ENCODE peak calls at places on chromosomes 5 and 9, in nine cellular contexts. T is stomach, J is spleen, Y is suprapubic skin, V is transverse colon, H is K562, O is breast epithelium, P is HCT116, F is esophagus muscularis mucosa. U is an unnamed sample.

GRCh38 chr9:69176446-69177135 is 2.5 kb downstream of the TJP2 start:
- DNase-seq in T (no peak), J (no peak), Y (no peak), V (peak; percentile 15), H (no peak), O (no peak), P (no peak), F (no peak), U (no peak)

GRCh38 chr5:98581416-98581999 is 192.0 kb upstream of the RGMB start:
- DNase-seq in T (no peak), J (no peak), Y (no peak), V (no peak), H (no peak), O (no peak), P (no peak), F (no peak), U (no peak)

GRCh38 chr9:100477221-100477620 is 4.3 kb downstream of the TMEFF1 start:
- DNase-seq in T (no peak), J (no peak), Y (no peak), V (no peak), H (no peak), O (no peak), P (no peak), F (no peak), U (no peak)

GRCh38 chr5:81779125-81779934 is 28.4 kb upstream of the SSBP2 start:
- DNase-seq in T (peak; percentile 81), J (peak; percentile 91), Y (peak; percentile 78), V (peak; percentile 70), H (peak; percentile 46), O (peak; percentile 70), P (no peak), F (no peak), U (peak; percentile 87)

GRCh38 chr9:108182270-108182669 is 673.5 kb downstream of the ACTL7B start:
- DNase-seq in T (no peak), J (no peak), Y (no peak), V (no peak), H (no peak), O (no peak), P (no peak), F (peak; percentile 57), U (no peak)

GRCh38 chr9:107636596-107637405 is 147.2 kb upstream of the KLF4 start:
- DNase-seq in T (no peak), J (no peak), Y (no peak), V (no peak), H (no peak), O (no peak), P (no peak), F (no peak), U (no peak)

GRCh38 chr5:122756263-122756911 is 18.5 kb upstream of the SNX2 start:
- DNase-seq in T (no peak), J (no peak), Y (no peak), V (no peak), H (no peak), O (no peak), P (no peak), F (no peak), U (no peak)

GRCh38 chr5:144203750-144204596 is 33.3 kb downstream of the KCTD16 start:
- DNase-seq in T (peak; percentile 42), J (no peak), Y (no peak), V (peak; percentile 12), H (peak; percentile 67), O (no peak), P (peak; percentile 57), F (no peak), U (no peak)

GRCh38 chr5:145243016-145243415 is 592.1 kb downstream of the PRELID2 start:
- DNase-seq in T (no peak), J (no peak), Y (no peak), V (no peak), H (no peak), O (no peak), P (no peak), F (no peak), U (no peak)

GRCh38 chr9:127644943-127645342 is 32.9 kb downstream of the STXBP1 start:
- DNase-seq in T (no peak), J (no peak), Y (no peak), V (no peak), H (no peak), O (no peak), P (no peak), F (no peak), U (no peak)

GRCh38 chr5:96835727-96836126 is 28.0 kb upstream of the ERAP1 start:
- DNase-seq in T (no peak), J (no peak), Y (no peak), V (no peak), H (no peak), O (no peak), P (no peak), F (no peak), U (no peak)

GRCh38 chr9:90038778-90039177 is 434.0 kb downstream of the GADD45G start:
- DNase-seq in T (no peak), J (peak; percentile 42), Y (no peak), V (no peak), H (no peak), O (no peak), P (no peak), F (no peak), U (no peak)

GRCh38 chr5:139022528-139022927 is 147.4 kb upstream of the LRRTM2 start:
- DNase-seq in T (no peak), J (no peak), Y (no peak), V (no peak), H (no peak), O (peak; percentile 73), P (no peak), F (peak; percentile 45), U (no peak)

GRCh38 chr5:159799701-159800100 is 116.6 kb upstream of the ADRA1B start:
- DNase-seq in T (no peak), J (no peak), Y (no peak), V (no peak), H (no peak), O (no peak), P (no peak), F (peak; percentile 62), U (no peak)

GRCh38 chr5:167348286-167348926 is 943.0 kb upstream of the WWC1 start:
- DNase-seq in T (no peak), J (no peak), Y (no peak), V (no peak), H (no peak), O (no peak), P (no peak), F (no peak), U (no peak)

GRCh38 chr5:136057401-136057951 is 28.7 kb downstream of the TGFBI start:
- DNase-seq in T (no peak), J (peak; percentile 13), Y (no peak), V (no peak), H (no peak), O (no peak), P (no peak), F (no peak), U (no peak)

GRCh38 chr5:179345179-179345428 is 157 bp downstream of the ADAMTS2 start:
- DNase-seq in T (no peak), J (no peak), Y (no peak), V (no peak), H (no peak), O (no peak), P (no peak), F (no peak), U (no peak)
- H3K4me1 ChIP-seq in T (peaks cover 11% of the 10 kb centered on the region), J (peaks cover 8% of the 10 kb centered on the region), Y (peaks cover 38% of the 10 kb centered on the region), V (peaks cover 23% of the 10 kb centered on the region), H (no peaks in the 10 kb centered on the region), O (peaks cover 5% of the 10 kb centered on the region), P (no peaks in the 10 kb centered on the region), F (peaks cover 11% of the 10 kb centered on the region), U (no peaks in the 10 kb centered on the region)

DNA sequence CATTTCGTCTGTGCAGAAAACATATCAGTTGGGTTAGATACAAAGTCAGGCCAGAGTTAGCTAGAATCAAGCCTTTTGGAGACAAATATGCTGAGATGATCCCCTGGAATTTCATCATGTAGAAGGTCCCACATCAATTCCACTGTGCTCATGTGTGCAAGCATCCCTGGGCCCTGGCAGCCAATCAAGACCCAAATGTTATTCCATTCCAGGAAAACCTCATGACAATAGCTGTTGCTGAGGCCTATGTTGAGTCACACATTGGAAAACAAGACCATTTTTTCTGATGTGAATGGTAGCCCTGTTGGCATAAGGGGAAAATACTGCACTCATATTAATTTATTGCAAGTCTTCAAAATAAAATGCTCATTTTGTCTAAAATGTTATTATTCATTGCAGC is 11.5 kb downstream of the SPOCK1 start:
- DNase-seq in T (no peak), J (no peak), Y (peak; percentile 76), V (no peak), H (no peak), O (no peak), P (no peak), F (no peak), U (peak; percentile 73)
- TF ChIP-seq POLR2AphosphoS5 in T (no peak), J (no peak), Y (no peak), V (no peak), H (no peak), O (no peak), P (no peak), F (no peak), U (no peak)

DNA sequence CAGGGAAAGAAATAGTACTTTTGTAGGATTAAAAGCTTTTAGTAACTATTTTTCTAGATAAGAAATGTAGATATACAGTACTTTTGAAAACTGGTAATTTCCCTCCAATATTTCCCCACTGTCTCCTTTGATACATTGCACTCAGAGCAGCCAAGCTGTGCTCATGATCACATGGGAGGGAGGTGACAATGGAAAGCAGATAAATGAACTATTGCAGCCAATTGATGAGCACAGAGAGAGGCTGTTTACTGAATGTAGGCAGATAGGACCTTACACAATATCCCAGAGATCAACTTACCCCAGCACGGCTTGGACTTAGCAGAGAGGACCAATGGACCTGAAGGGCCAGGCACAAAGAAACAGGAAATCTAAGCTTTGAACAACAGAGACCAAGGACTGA is 178.0 kb upstream of the NREP start:
- DNase-seq in T (no peak), J (no peak), Y (no peak), V (no peak), H (no peak), O (no peak), P (no peak), F (no peak), U (no peak)
- TF ChIP-seq POLR2A in T (no peak), J (no peak), Y (no peak), V (no peak), H (no peak), O (no peak), P (no peak), F (no peak), U (no peak)

GRCh38 chr9:83691492-83691891 is 16.3 kb downstream of the UBQLN1 start:
- DNase-seq in T (no peak), J (no peak), Y (no peak), V (no peak), H (no peak), O (no peak), P (no peak), F (no peak), U (no peak)
- H3K4me1 ChIP-seq in T (peaks cover 32% of the 10 kb centered on the region), J (peaks cover 28% of the 10 kb centered on the region), Y (peaks cover 19% of the 10 kb centered on the region), V (no peaks in the 10 kb centered on the region), H (no peaks in the 10 kb centered on the region), O (no peaks in the 10 kb centered on the region), P (no peaks in the 10 kb centered on the region), F (peaks cover 19% of the 10 kb centered on the region), U (no peaks in the 10 kb centered on the region)

GRCh38 chr9:123422593-123422992 is 66.6 kb downstream of the CRB2 start:
- DNase-seq in T (no peak), J (peak; percentile 6), Y (no peak), V (no peak), H (no peak), O (no peak), P (no peak), F (no peak), U (no peak)
- TF ChIP-seq POLR2AphosphoS5 in T (no peak), J (no peak), Y (no peak), V (no peak), H (no peak), O (no peak), P (no peak), F (no peak), U (no peak)